ENCODE peak calls at places on chromosomes 16 and 17, in five cellular contexts. G is C1 segment of cervical spinal cord; M is lung microvascular endothelial cell; F is posterior vena cava; X is activated naive CD4-positive, alpha-beta T cell. Q is an unnamed sample.

GRCh38 chr16:68995011-68995504 is 110.4 kb upstream of the HAS3 start:
- DNase-seq in X (no peak), G (no peak), F (no peak), M (peak), Q (no peak)

GRCh38 chr17:1005361-1005946 is 8.5 kb downstream of the TIMM22 start:
- DNase-seq in F (no peak), X (no peak), G (peak), M (peak), Q (peak)

GRCh38 chr17:73068322-73069153 is 23.9 kb downstream of the SLC39A11 start:
- DNase-seq in X (no peak), F (no peak), G (peak), M (peak), Q (no peak)

GRCh38 chr16:14004719-14005315 is 66.3 kb upstream of the MRTFB start:
- DNase-seq in X (no peak), G (no peak), F (no peak), M (no peak), Q (no peak)

GRCh38 chr16:24610421-24610765 is 71.0 kb downstream of the RBBP6 start:
- DNase-seq in G (peak), X (no peak), F (no peak), M (peak), Q (peak)

GRCh38 chr16:66273036-66273435 is 93.5 kb upstream of the CDH5 start:
- DNase-seq in G (no peak), M (no peak), X (no peak), F (no peak), Q (no peak)

GRCh38 chr17:77208856-77209255 is 68.1 kb downstream of the SEC14L1 start:
- DNase-seq in F (no peak), M (no peak), X (no peak), G (no peak), Q (no peak)

GRCh38 chr17:57097832-57098421 is 12.9 kb downstream of the AKAP1 start:
- DNase-seq in G (peak), X (no peak), M (peak), F (no peak), Q (no peak)

GRCh38 chr16:35411156-35411555 is 1951.7 kb downstream of the TP53TG3F start:
- DNase-seq in F (no peak), G (no peak), M (no peak), X (no peak), Q (no peak)

GRCh38 chr17:50681260-50682200 is 26.2 kb downstream of the ANKRD40 start:
- DNase-seq in F (peak), G (peak), M (peak), X (no peak), Q (peak)

GRCh38 chr16:61263400-61263799 is 772.8 kb downstream of the CDH8 start:
- DNase-seq in M (no peak), G (no peak), X (no peak), F (no peak), Q (no peak)

GRCh38 chr16:5062790-5063765 is 2.7 kb downstream of the C16orf89 start:
- DNase-seq in X (no peak), F (peak), G (no peak), M (no peak), Q (no peak)

GRCh38 chr17:2214047-2214717 is 89.4 kb downstream of the SMG6 start:
- DNase-seq in F (peak), X (no peak), M (peak), G (peak), Q (peak)

GRCh38 chr17:78724544-78724943 is 57.5 kb downstream of the CYTH1 start:
- DNase-seq in F (no peak), X (no peak), M (no peak), G (peak), Q (peak)

GRCh38 chr17:1153795-1154546 is 25.8 kb downstream of the ABR start:
- DNase-seq in X (no peak), G (peak), F (peak), M (no peak), Q (peak)

GRCh38 chr16:62977876-62978275 is 941.6 kb upstream of the CDH8 start:
- DNase-seq in X (no peak), G (no peak), M (no peak), F (no peak), Q (no peak)

GRCh38 chr17:49723423-49723822 is 15.7 kb upstream of the SLC35B1 start:
- DNase-seq in X (no peak), M (no peak), F (no peak), G (no peak), Q (no peak)

GRCh38 chr17:9273334-9274118 is 252.2 kb downstream of the NTN1 start:
- DNase-seq in F (peak), X (no peak), M (no peak), G (no peak), Q (peak)

GRCh38 chr16:10970065-10970464 is 25.7 kb downstream of the CLEC16A start:
- DNase-seq in F (no peak), X (no peak), M (no peak), G (no peak), Q (no peak)

GRCh38 chr17:79664925-79665738 is 54.3 kb upstream of the RBFOX3 start:
- DNase-seq in G (peak), F (peak), M (no peak), X (no peak), Q (no peak)

GRCh38 chr17:3022197-3022596 is 41.2 kb downstream of the OR1D5 start:
- DNase-seq in X (no peak), G (no peak), M (no peak), F (no peak), Q (no peak)

GRCh38 chr16:48950184-48950583 is 331.5 kb downstream of the CBLN1 start:
- DNase-seq in X (no peak), G (no peak), F (no peak), M (no peak), Q (no peak)

GRCh38 chr16:84893849-84894599 is 74.2 kb downstream of the CRISPLD2 start:
- DNase-seq in X (no peak), F (no peak), G (no peak), M (no peak), Q (no peak)

GRCh38 chr17:38653679-38654078 is 21.1 kb downstream of the EPOP start:
- DNase-seq in F (no peak), G (no peak), X (no peak), M (no peak), Q (no peak)

GRCh38 chr16:1923299-1924034 is 5.3 kb upstream of the HS3ST6 start:
- DNase-seq in F (no peak), X (no peak), M (no peak), G (no peak), Q (no peak)

GRCh38 chr17:45172541-45173286 is 11.0 kb downstream of the HEXIM2 start:
- DNase-seq in X (no peak), F (peak), G (peak), M (no peak), Q (peak)

GRCh38 chr17:61556224-61557188 is 34.5 kb downstream of the NACA2 start:
- DNase-seq in M (no peak), F (no peak), G (no peak), X (no peak), Q (no peak)

GRCh38 chr17:1532836-1533602 is 16.6 kb upstream of the INPP5K start:
- DNase-seq in X (no peak), M (peak), F (no peak), G (no peak), Q (no peak)

GRCh38 chr17:56583772-56584171 is 9.7 kb upstream of the NOG start:
- DNase-seq in F (no peak), X (no peak), M (no peak), G (no peak), Q (no peak)

GRCh38 chr17:1256699-1257098 is 13.5 kb upstream of the BHLHA9 start:
- DNase-seq in G (no peak), X (no peak), M (no peak), F (no peak), Q (no peak)

GRCh38 chr16:1151424-1152122 is 1.3 kb upstream of the CACNA1H start:
- DNase-seq in F (no peak), G (no peak), M (no peak), X (no peak), Q (no peak)

GRCh38 chr17:14211778-14212177 is 24.9 kb downstream of the CDRT15 start:
- DNase-seq in G (no peak), F (no peak), M (no peak), X (no peak), Q (no peak)

GRCh38 chr16:80682435-80683070 is 121.8 kb downstream of the CDYL2 start:
- DNase-seq in X (no peak), M (peak), G (peak), F (no peak), Q (peak)

GRCh38 chr16:11621539-11621919 is 34.8 kb upstream of the LITAF start:
- DNase-seq in G (no peak), F (no peak), M (no peak), X (no peak), Q (no peak)

GRCh38 chr17:73957564-73957963 is 245.9 kb upstream of the RPL38 start:
- DNase-seq in F (no peak), M (no peak), G (no peak), X (no peak), Q (no peak)

GRCh38 chr16:27230562-27230991 is 27.3 kb downstream of the KDM8 start:
- DNase-seq in F (peak), M (no peak), G (no peak), X (peak), Q (no peak)

GRCh38 chr16:19698480-19699465 is 19.3 kb downstream of the KNOP1 start:
- DNase-seq in M (no peak), G (no peak), F (no peak), X (no peak), Q (no peak)

GRCh38 chr16:49498241-49499017 is 124.8 kb downstream of the C16orf78 start:
- DNase-seq in G (peak), M (no peak), F (peak), X (no peak), Q (no peak)